ENCODE peak calls at places on chromosomes 5 and 9, in six cellular contexts. A, W, C, U, Y and D are unnamed samples.

GRCh38 chr5:37370550-37370863 is 399 bp downstream of the NUP155 start:
- DNase-seq in A (no peak), W (no peak), C (no peak), U (no peak), Y (no peak), D (no peak)

GRCh38 chr9:5870691-5871090 is 20.0 kb upstream of the MLANA start:
- DNase-seq in A (no peak), W (no peak), C (no peak), U (no peak), Y (no peak), D (no peak)

GRCh38 chr5:149834246-149834855 is 104.2 kb downstream of the PPARGC1B start:
- DNase-seq in A (peak; percentile 77), W (no peak), C (no peak), U (peak; percentile 50), Y (peak; percentile 69), D (peak; percentile 49)

GRCh38 chr5:117095803-117096332 is 521.2 kb upstream of the SEMA6A start:
- DNase-seq in A (no peak), W (no peak), C (no peak), U (no peak), Y (no peak), D (no peak)

GRCh38 chr5:41921874-41922273 is 3.2 kb upstream of the FBXO4 start:
- DNase-seq in A (no peak), W (no peak), C (no peak), U (no peak), Y (no peak), D (no peak)

GRCh38 chr9:124489222-124489621 is 18.0 kb downstream of the NR5A1 start:
- DNase-seq in A (no peak), W (no peak), C (no peak), U (no peak), Y (no peak), D (peak; percentile 31)

GRCh38 chr9:18492612-18493011 is 18.7 kb downstream of the ADAMTSL1 start:
- DNase-seq in A (no peak), W (no peak), C (no peak), U (no peak), Y (no peak), D (no peak)

GRCh38 chr9:110255417-110256141 is 728 bp downstream of the TXN start:
- DNase-seq in A (peak; percentile 51), W (peak; percentile 83), C (peak; percentile 10), U (no peak), Y (no peak), D (no peak)

GRCh38 chr9:27564685-27565084 is 8.6 kb downstream of the C9orf72 start:
- DNase-seq in A (no peak), W (no peak), C (no peak), U (no peak), Y (no peak), D (no peak)

GRCh38 chr5:82734291-82734690 is 342.9 kb downstream of the TMEM167A start:
- DNase-seq in A (no peak), W (no peak), C (no peak), U (no peak), Y (no peak), D (no peak)

GRCh38 chr5:93997562-93997961 is 256.2 kb upstream of the POU5F2 start:
- DNase-seq in A (no peak), W (no peak), C (no peak), U (no peak), Y (no peak), D (no peak)

GRCh38 chr9:4581861-4582565 is 80.1 kb upstream of the PLPP6 start:
- DNase-seq in A (no peak), W (no peak), C (no peak), U (no peak), Y (no peak), D (no peak)

GRCh38 chr9:115209601-115210306 is 91.8 kb upstream of the TNC start:
- DNase-seq in A (no peak), W (no peak), C (no peak), U (no peak), Y (no peak), D (no peak)

GRCh38 chr5:28313543-28314334 is 1275.4 kb upstream of the CDH9 start:
- DNase-seq in A (no peak), W (no peak), C (no peak), U (no peak), Y (no peak), D (no peak)

GRCh38 chr9:5269249-5269715 is 35.2 kb downstream of the RLN2 start:
- DNase-seq in A (no peak), W (no peak), C (no peak), U (no peak), Y (peak; percentile 60), D (peak; percentile 4)

GRCh38 chr5:123755587-123756324 is 243.8 kb downstream of the CSNK1G3 start:
- DNase-seq in A (no peak), W (no peak), C (no peak), U (no peak), Y (peak; percentile 71), D (peak; percentile 81)

GRCh38 chr9:137708590-137709284 is 89.9 kb downstream of the EHMT1 start:
- DNase-seq in A (no peak), W (no peak), C (no peak), U (no peak), Y (no peak), D (no peak)

GRCh38 chr9:96156578-96156977 is 145.4 kb downstream of the HSD17B3 start:
- DNase-seq in A (no peak), W (peak; percentile 51), C (no peak), U (no peak), Y (no peak), D (no peak)

GRCh38 chr9:137967280-137967943 is 89.8 kb downstream of the CACNA1B start:
- DNase-seq in A (no peak), W (peak; percentile 38), C (no peak), U (no peak), Y (no peak), D (no peak)

GRCh38 chr5:62155988-62156387 is 150.0 kb upstream of the KIF2A start:
- DNase-seq in A (no peak), W (no peak), C (no peak), U (no peak), Y (no peak), D (no peak)

GRCh38 chr5:143355710-143356109 is 47.8 kb downstream of the NR3C1 start:
- DNase-seq in A (peak; percentile 73), W (no peak), C (no peak), U (no peak), Y (peak; percentile 90), D (peak; percentile 74)

GRCh38 chr5:16936150-16937022 is at the start of gene MYO10:
- DNase-seq in A (no peak), W (peak; percentile 90), C (peak; percentile 48), U (peak; percentile 78), Y (peak; percentile 34), D (no peak)

GRCh38 chr5:398475-399295 is 44.3 kb upstream of the EXOC3 start:
- DNase-seq in A (no peak), W (peak; percentile 58), C (no peak), U (no peak), Y (no peak), D (no peak)

GRCh38 chr5:60649288-60649917 is 50.6 kb downstream of the DEPDC1B start:
- DNase-seq in A (no peak), W (no peak), C (no peak), U (peak; percentile 16), Y (no peak), D (no peak)

GRCh38 chr5:131355972-131356528 is 92.2 kb downstream of the CDC42SE2 start:
- DNase-seq in A (no peak), W (no peak), C (no peak), U (no peak), Y (peak; percentile 22), D (peak; percentile 21)

GRCh38 chr5:151896041-151896691 is 28.5 kb downstream of the GLRA1 start:
- DNase-seq in A (no peak), W (no peak), C (no peak), U (no peak), Y (peak; percentile 71), D (peak; percentile 71)

GRCh38 chr5:7856855-7857254 is 5.9 kb upstream of the CFAP90 start:
- DNase-seq in A (peak; percentile 6), W (no peak), C (peak; percentile 68), U (no peak), Y (no peak), D (no peak)

GRCh38 chr5:80655231-80655784 is 525 bp upstream of the DHFR start:
- DNase-seq in A (no peak), W (no peak), C (no peak), U (no peak), Y (no peak), D (no peak)

GRCh38 chr5:151903243-151903653 is 21.4 kb downstream of the GLRA1 start:
- DNase-seq in A (no peak), W (no peak), C (no peak), U (peak; percentile 28), Y (no peak), D (no peak)

GRCh38 chr5:160749682-160750081 is 102.3 kb downstream of the ATP10B start:
- DNase-seq in A (no peak), W (no peak), C (no peak), U (no peak), Y (no peak), D (no peak)

GRCh38 chr9:28650327-28650726 is 1077.0 kb upstream of the C9orf72 start:
- DNase-seq in A (no peak), W (no peak), C (no peak), U (no peak), Y (no peak), D (no peak)